ENCODE peak calls at places on chromosomes 12 and 14, in six cellular contexts. L is esophagus squamous epithelium, U is WERI-Rb-1, P is choroid plexus epithelial cell, K is fibroblast of mammary gland, X is lung. C is an unnamed sample.

GRCh38 chr14:65019944-65020566 is 33.4 kb downstream of the FNTB start:
- DNase-seq in L (no peak), U (peak), P (peak), K (peak), X (no peak), C (peak)

GRCh38 chr12:4274960-4275868 is 1.7 kb downstream of the CCND2 start:
- DNase-seq in L (no peak), U (no peak), P (peak), K (peak), X (no peak), C (peak)

GRCh38 chr12:132886529-132887477 is 602 bp downstream of the CHFR start:
- DNase-seq in L (no peak), U (no peak), P (peak), K (no peak), X (peak), C (peak)

GRCh38 chr14:52079239-52079956 is 10.5 kb upstream of the NID2 start:
- DNase-seq in L (no peak), U (no peak), P (peak), K (no peak), X (no peak), C (peak)

GRCh38 chr12:93176166-93176565 is 201.6 kb upstream of the NUDT4 start:
- DNase-seq in L (no peak), U (no peak), P (peak), K (peak), X (no peak), C (peak)

GRCh38 chr14:39265032-39265431 is 31.3 kb downstream of the MIA2 start:
- DNase-seq in L (no peak), U (peak), P (peak), K (peak), X (no peak), C (peak)

GRCh38 chr14:90488256-90488655 is 91.4 kb downstream of the CALM1 start:
- DNase-seq in L (no peak), U (no peak), P (no peak), K (no peak), X (no peak), C (no peak)

GRCh38 chr12:121441555-121441954 is 41.6 kb downstream of the RNF34 start:
- DNase-seq in L (no peak), U (no peak), P (no peak), K (peak), X (no peak), C (no peak)

GRCh38 chr12:108638997-108639822 is 5.5 kb upstream of the SELPLG start:
- DNase-seq in L (no peak), U (no peak), P (no peak), K (no peak), X (no peak), C (no peak)
- TF ChIP-seq CTCF in L (no peak), U (no peak), P (no peak), K (no peak), X (no peak), C (no peak)

GRCh38 chr12:57213068-57213715 is 3.4 kb upstream of the NXPH4 start:
- DNase-seq in L (no peak), U (peak), P (peak), K (peak), X (peak), C (peak)

GRCh38 chr12:57212701-57213067 is 3.9 kb upstream of the NXPH4 start:
- DNase-seq in L (no peak), U (no peak), P (no peak), K (no peak), X (no peak), C (no peak)

GRCh38 chr12:57215065-57215464 is 1.5 kb upstream of the NXPH4 start:
- DNase-seq in L (no peak), U (no peak), P (no peak), K (no peak), X (no peak), C (no peak)

GRCh38 chr12:57214398-57214781 is 2.2 kb upstream of the NXPH4 start:
- DNase-seq in L (no peak), U (peak), P (peak), K (peak), X (peak), C (peak)

DNA sequence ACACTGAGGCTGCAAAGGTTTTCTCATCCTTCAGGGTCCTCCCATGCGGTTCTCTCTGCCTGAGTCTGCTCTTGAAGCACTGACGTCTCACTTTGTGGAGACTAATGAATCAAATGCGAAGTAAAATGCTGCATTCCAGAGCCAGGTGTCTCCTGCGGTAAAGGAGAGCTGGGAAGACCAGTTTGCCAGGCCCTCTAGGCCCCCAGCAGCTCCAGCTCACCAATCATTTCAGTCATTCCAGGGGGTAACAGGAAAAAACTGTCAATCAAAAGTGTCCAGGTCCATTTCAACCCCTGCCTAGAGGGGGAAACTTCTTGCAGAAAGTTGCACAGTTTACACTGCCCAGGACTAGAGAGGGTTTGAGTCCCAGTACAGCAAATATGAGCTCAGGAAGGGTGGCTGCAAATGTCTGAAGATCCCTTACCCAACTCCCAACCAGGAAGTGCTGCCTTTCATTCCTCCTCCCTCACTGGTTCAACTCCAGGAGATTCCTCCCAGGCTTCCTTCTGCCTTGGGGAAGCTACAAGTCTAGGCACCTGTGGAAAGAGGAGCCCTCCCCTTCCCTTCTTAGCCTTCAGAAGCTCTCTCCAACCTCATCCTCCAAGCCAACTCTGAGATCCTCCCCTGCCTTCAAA is 2.7 kb upstream of the NXPH4 start:
- DNase-seq in L (no peak), U (no peak), P (no peak), K (no peak), X (no peak), C (peak)
- H3K4me3 ChIP-seq in L (no peak), U (no peak), P (no peak), K (no peak), X (no peak), C (no peak)

GRCh38 chr12:49359671-49360070 is 7.6 kb upstream of the SPATS2 start:
- DNase-seq in L (no peak), U (no peak), P (no peak), K (peak), X (no peak), C (no peak)

GRCh38 chr12:49352351-49352750 is 5.7 kb downstream of the DNAJC22 start:
- DNase-seq in L (no peak), U (no peak), P (no peak), K (no peak), X (no peak), C (no peak)

GRCh38 chr12:49358548-49359141 is 8.6 kb upstream of the SPATS2 start:
- DNase-seq in L (no peak), U (peak), P (peak), K (peak), X (no peak), C (peak)

GRCh38 chr12:49355913-49356312 is 9.2 kb downstream of the DNAJC22 start:
- DNase-seq in L (no peak), U (no peak), P (no peak), K (no peak), X (no peak), C (no peak)

DNA sequence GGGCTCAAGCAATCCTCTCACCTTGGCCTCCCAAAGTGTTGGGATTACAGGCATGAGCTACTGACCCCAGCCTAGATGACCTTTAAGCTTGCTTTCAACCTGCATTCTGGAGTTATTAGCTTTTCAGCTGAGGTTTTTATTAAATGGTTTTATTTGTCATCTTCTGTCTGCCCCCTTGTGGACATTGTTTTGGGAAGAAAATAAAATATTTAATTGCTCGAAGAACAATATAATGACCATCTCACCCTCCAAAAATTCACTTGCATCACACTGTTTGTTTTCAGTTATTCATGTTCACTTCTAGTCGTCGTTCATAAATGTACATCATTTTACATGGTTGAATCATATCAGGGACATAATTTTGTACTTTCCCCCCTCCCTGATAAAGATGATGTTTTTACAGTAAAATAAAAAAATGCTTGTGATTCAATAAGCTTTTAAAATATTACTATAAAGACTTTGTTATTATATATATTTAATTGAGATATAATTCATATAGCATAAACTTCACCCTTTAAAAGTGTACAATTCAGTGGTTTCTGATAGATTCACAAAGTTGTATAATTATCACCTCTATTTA is 10.1 kb upstream of the SPATS2 start:
- DNase-seq in L (no peak), U (no peak), P (peak), K (peak), X (no peak), C (peak)
- TF ChIP-seq CTCF in L (peak), U (peak), P (peak), K (peak), X (no peak), C (peak)

DNA sequence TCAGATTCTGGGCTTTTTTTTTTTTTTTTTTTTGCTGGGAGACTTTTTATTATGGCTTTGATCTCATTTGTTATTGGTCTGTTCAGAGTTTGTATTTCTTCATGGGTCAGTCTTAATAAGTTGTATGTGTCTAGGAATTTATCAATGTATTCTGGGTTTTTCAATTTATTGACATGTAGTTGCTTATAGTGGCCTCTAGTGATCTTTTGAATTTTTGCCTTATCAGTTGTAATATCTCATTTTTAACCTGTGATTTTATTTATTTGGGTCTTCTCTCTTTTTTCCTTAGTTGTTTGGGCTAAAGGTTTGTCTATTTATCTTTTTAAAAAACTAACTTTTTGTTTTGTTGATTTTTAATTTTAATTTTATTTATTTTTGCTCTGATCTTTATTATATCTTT is 45.5 kb downstream of the NAA30 start:
- DNase-seq in L (no peak), U (no peak), P (no peak), K (no peak), X (no peak), C (no peak)
- H3K4me3 ChIP-seq in L (no peak), U (no peak), P (no peak), K (no peak), X (no peak), C (no peak)

DNA sequence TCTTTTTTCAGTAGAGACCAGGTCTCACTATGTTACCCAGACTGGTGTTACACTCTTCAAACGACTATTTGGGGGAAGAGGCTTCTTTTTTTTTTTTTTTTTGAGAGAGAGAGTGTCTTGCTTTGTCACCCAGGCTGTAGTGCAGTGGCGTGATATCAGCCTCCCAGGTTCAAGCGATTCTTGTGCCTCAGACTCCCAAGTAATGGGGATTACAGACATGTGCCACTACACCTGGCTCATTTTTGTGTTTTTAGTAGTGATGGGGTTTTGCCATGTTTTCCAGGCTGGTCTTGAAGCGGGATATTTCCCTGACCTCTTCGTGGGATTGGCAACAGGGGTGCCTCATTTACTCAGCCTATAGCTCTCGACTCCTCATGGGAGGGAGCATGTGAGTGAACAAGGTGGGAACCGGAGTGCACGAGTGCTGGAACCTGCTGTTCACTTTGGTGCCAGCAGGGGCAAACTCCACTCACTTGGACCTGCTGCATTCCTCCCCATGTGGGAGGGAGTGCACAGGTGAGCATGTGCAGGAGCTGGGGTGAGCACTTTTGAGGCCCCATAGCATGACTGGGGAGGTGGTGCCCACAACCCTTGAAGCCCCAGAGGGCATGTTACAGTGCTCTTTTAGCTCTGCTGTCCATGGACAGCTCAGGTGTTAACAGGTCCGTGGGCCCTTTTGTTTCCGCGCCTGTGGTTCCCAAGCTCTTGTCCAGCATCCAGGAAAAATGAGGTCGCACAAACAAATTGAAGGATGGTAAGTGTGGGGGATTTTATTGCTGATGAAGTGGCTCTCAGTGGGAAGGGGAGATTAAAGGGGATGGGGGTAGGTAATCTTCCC is 79.1 kb upstream of the HECTD1 start:
- DNase-seq in L (no peak), U (peak), P (no peak), K (no peak), X (no peak), C (no peak)
- TF ChIP-seq CTCF in L (peak), U (peak), P (peak), K (peak), X (no peak), C (peak)

DNA sequence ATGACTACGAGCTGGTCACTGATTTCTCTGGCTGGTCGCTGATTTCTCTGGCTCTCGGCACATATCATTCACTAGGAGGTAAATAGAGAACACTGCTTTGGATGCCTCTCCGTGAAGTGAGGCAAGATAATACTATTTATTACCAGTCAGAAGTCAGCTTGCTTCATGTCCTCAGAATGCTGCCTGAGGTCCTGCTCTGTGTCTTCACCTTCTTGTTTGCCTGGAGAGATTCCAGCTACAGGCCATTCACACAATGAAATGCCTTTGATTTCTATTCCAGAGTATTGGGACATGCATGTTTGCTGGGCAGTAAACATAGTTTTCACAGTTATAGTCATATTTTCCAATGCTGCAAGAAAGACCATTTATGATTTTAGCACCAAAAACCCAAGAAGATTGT is 106.7 kb downstream of the AEBP2 start:
- DNase-seq in L (no peak), U (no peak), P (peak), K (peak), X (no peak), C (peak)
- H3K4me3 ChIP-seq in L (no peak), U (no peak), P (no peak), K (no peak), X (no peak), C (no peak)

GRCh38 chr12:11347810-11348209 is 37.6 kb upstream of the PRB4 start:
- DNase-seq in L (no peak), U (no peak), P (peak), K (no peak), X (no peak), C (no peak)
- TF ChIP-seq CTCF in L (peak), U (no peak), P (no peak), K (peak), X (no peak), C (peak)